ENCODE peak calls at places on chromosome 7, in five cellular contexts. U is HL-60, C is AG04450, Y is heart right ventricle, Q is AG10803. M is an unnamed sample.

GRCh38 chr7:96996111-96996936 is 9.0 kb upstream of the DLX6 start:
- DNase-seq in Q (no peak), C (no peak), U (no peak), Y (no peak), M (no peak)

GRCh38 chr7:83001362-83002040 is 161.2 kb downstream of the PCLO start:
- DNase-seq in Y (no peak), Q (no peak), C (no peak), U (no peak), M (no peak)

GRCh38 chr7:132650498-132650897 is 74.2 kb upstream of the PLXNA4 start:
- DNase-seq in C (peak), Q (peak), Y (no peak), U (no peak), M (no peak)

GRCh38 chr7:20340839-20341238 is 10.1 kb downstream of the ITGB8 start:
- DNase-seq in Y (no peak), C (no peak), Q (no peak), U (no peak), M (no peak)

GRCh38 chr7:100889761-100890639 is 485 bp upstream of the UFSP1 start:
- DNase-seq in U (peak), Q (peak), C (peak), Y (peak), M (peak)

GRCh38 chr7:22672892-22673637 is 53.9 kb upstream of the IL6 start:
- DNase-seq in Y (no peak), Q (no peak), C (no peak), U (no peak), M (no peak)

GRCh38 chr7:26868841-26869505 is 4.6 kb upstream of the SKAP2 start:
- DNase-seq in U (no peak), C (no peak), Q (no peak), Y (no peak), M (no peak)

GRCh38 chr7:83579740-83580139 is 69.2 kb downstream of the SEMA3E start:
- DNase-seq in C (no peak), U (no peak), Q (no peak), Y (no peak), M (no peak)

GRCh38 chr7:45146531-45147379 is 10.8 kb upstream of the RAMP3 start:
- DNase-seq in Q (no peak), U (no peak), Y (no peak), C (no peak), M (no peak)
- TF ChIP-seq CTCF in Q (no peak), U (no peak), Y (no peak), C (no peak), M (no peak)

DNA sequence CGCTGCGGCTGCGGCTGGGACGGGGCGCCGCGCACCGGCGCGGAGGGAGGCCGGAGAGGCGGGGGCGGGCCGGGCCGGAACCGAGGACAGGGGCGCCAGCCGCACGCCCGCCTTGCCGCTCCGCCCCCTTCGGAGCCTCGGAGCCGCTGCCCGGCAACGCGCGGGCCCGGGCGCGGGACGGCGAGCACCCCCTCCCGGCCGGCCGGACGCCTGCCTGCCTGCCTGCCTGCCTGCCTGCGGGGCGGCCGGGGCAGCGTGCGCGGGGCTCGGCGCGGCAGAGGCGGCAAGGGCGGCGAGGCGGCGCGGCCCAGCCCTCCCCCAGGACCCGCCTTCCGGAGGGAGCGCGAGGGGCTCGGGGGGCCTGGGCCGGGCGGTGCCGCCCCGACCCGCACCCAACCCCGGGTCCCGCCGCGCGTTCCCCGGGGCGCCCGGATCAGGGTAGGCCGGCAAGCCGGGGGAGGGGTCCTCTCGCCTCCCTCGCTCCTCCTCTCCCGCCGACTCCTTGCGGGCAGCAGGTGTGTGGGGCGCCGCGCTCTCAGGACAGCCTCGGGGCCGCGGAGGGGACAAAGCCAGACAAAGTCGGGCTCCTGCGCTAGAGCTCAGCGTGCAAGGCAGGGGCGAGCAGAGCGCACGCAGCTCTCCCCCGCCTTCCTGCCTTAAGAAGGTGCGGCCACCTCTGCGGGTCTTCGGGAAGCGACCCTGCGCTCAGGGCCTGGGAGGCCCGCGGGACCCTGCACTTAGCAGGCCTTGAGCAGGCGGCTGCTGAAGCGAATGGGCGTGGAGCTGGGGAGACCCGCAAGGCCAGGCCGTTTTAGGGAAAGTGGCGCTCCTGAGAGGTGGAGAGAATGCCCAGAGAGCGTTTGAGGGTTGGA is at the start of gene KIAA1549:
- DNase-seq in Q (peak), Y (peak), C (no peak), U (peak), M (peak)
- TF ChIP-seq CTCF in Q (no peak), Y (peak), C (no peak), U (no peak), M (no peak)

GRCh38 chr7:1948377-1948796 is 278.3 kb downstream of the ELFN1 start:
- DNase-seq in C (no peak), Y (peak), Q (no peak), U (no peak), M (no peak)
- TF ChIP-seq CTCF in C (no peak), Y (no peak), Q (no peak), U (no peak), M (no peak)

DNA sequence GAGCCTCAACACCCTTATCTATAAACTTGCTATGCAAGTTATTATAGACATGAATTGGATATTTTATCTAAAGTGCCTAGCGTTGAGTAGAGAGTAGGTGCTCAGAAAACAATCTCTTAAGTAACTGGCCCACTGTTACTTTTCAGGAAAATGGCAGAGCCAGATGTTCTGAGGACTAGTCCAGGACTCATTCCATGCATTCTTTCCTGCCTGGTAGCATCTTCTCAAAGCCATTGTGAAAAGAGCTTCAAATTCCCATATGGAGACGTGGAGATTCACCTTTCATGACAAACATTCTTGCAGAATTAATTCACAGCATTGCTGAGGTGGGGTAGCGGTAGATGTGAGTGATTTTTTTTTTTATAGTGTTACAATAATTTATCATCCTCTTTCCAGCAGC is 35.9 kb upstream of the ITPRID1 start:
- DNase-seq in Q (no peak), C (no peak), Y (no peak), U (no peak), M (no peak)
- TF ChIP-seq CTCF in Q (no peak), C (no peak), Y (no peak), U (no peak), M (no peak)

DNA sequence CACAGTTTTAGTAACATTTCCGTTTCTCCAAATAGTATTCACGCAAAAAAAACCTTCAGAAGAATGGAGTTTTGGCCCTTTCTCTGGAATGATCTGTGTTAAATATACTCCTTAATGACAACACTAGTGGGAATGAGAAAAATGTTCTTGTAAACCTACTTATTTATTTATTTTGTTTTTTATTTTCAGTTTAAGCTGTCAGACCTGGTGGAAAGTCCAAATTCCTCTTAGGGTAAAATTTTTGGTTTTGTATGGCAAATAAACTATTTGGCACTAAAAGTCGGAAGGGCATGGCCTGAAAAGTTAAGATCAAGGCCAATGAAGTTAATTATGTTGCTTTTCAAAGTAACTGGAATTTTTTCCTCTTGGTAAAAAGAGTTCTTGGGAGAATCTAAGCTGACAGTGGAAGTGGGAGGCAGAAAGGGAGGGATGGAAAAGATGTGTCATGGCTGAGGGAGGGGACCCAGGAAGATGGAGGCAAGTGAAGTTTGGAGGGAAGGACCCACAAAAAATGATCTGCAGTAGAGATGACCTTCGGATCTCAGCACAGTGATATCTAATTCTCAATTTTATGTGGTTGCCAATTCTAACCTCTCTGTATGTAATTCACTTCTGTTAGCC is 33.5 kb upstream of the VPS41 start:
- DNase-seq in Y (no peak), Q (no peak), C (no peak), U (no peak), M (no peak)
- TF ChIP-seq CTCF in Y (no peak), Q (no peak), C (no peak), U (no peak), M (no peak)

DNA sequence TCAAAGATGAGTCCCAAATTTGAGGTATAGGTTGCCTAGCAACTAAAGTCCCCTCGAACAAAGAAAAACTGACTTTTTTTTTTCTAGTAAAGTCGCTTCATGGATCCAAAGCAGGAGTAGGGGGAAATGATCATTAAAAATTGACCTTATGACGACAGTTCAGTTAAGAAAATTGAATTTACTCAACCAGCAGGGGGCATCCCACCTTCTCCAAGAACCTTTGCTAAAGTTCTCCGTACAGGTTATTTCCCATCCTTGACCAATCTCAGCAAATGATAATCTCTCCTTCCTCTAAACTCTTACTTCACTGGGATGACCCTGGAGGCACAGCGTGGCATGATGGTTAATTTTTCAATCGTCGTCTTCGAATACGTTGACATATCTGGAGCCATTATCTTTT is 228.3 kb downstream of the CALN1 start:
- DNase-seq in Q (no peak), C (no peak), U (no peak), Y (no peak), M (peak)
- TF ChIP-seq CTCF in Q (no peak), C (no peak), U (no peak), Y (peak), M (no peak)

DNA sequence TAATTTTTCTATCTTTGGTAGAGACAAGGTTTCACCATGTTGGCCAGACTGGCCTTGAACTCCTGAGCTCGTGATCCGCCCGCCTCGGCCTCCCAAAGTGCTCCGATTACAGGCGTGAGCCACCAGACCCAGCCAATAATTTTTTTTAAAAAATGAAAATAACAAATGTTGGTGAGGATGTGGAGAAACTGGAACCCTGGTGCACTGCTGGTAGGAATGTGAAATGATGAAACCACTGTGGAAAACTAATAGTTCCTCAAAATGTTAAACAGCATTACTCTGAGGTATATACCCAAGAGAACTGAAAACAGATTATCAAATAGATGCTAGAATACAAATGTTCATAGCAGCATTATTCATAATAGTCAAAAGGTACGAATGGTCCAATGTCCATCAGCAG is 23.0 kb upstream of the YWHAG start:
- DNase-seq in C (no peak), Q (no peak), U (no peak), Y (no peak), M (no peak)
- TF ChIP-seq CTCF in C (peak), Q (peak), U (no peak), Y (no peak), M (no peak)

GRCh38 chr7:47195641-47196040 is 386.3 kb downstream of the TNS3 start:
- DNase-seq in Q (no peak), Y (no peak), C (no peak), U (no peak), M (no peak)
- TF ChIP-seq CTCF in Q (peak), Y (peak), C (peak), U (no peak), M (peak)

DNA sequence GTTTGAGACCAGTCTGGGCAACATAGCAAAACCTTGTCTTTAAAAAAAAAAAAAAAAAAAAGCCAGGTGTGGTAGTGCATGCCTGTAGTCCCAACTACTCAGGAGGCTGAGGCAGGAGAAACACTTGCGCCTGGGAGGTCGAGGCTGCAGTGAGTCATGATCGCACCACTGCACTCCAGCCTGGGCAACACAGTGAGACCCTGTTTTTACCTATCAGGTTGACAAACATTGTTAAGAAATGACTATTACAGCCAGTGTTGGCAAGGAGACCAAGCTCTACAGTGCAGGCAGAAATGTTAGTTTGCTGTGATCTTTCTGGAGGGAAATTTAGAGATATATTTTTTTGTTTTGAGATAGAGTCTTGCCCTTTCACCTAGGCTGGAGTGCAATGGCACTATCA is 37.3 kb downstream of the CUL1 start:
- DNase-seq in U (no peak), Y (no peak), C (no peak), Q (no peak), M (no peak)
- TF ChIP-seq CTCF in U (no peak), Y (no peak), C (no peak), Q (no peak), M (no peak)

GRCh38 chr7:2921748-2922147 is 77.6 kb upstream of the GNA12 start:
- DNase-seq in C (no peak), U (no peak), Q (no peak), Y (no peak), M (no peak)
- TF ChIP-seq CTCF in C (peak), U (no peak), Q (peak), Y (no peak), M (peak)